ENCODE peak calls at places on chromosome 2, in ten cellular contexts. One of them, this sample, is unnamed.

GRCh38 chr2:46913471-46914381 is 1.9 kb downstream of the MCFD2 start:
- DNase-seq in colonic mucosa: peak; percentile 59
- DNase-seq in gastrocnemius medialis: no peak
- DNase-seq in H9: peak; percentile 45
- DNase-seq in lower lobe of right lung: no peak
- DNase-seq in heart left ventricle: peak; percentile 40
- DNase-seq in tibial artery: no peak
- DNase-seq in left ventricle myocardium inferior: no peak
- DNase-seq in cardiac muscle cell: peak; percentile 58
- DNase-seq in CD4-positive, alpha-beta T cell: no peak
- DNase-seq in this sample: no peak

GRCh38 chr2:219634951-219635751 is 7.7 kb downstream of the SLC4A3 start:
- DNase-seq in gastrocnemius medialis: no peak
- DNase-seq in left ventricle myocardium inferior: no peak
- DNase-seq in CD4-positive, alpha-beta T cell: no peak
- DNase-seq in lower lobe of right lung: peak; percentile 44
- DNase-seq in H9: peak; percentile 19
- DNase-seq in heart left ventricle: no peak
- DNase-seq in tibial artery: peak; percentile 13
- DNase-seq in cardiac muscle cell: no peak
- DNase-seq in colonic mucosa: no peak
- DNase-seq in this sample: no peak

GRCh38 chr2:236826727-236827126 is 257.1 kb downstream of the ACKR3 start:
- DNase-seq in colonic mucosa: no peak
- DNase-seq in heart left ventricle: no peak
- DNase-seq in tibial artery: no peak
- DNase-seq in H9: no peak
- DNase-seq in cardiac muscle cell: no peak
- DNase-seq in gastrocnemius medialis: no peak
- DNase-seq in CD4-positive, alpha-beta T cell: no peak
- DNase-seq in left ventricle myocardium inferior: no peak
- DNase-seq in lower lobe of right lung: no peak
- DNase-seq in this sample: no peak

GRCh38 chr2:13654416-13654815 is 937.7 kb downstream of the TRIB2 start:
- DNase-seq in tibial artery: no peak
- DNase-seq in heart left ventricle: no peak
- DNase-seq in H9: no peak
- DNase-seq in lower lobe of right lung: no peak
- DNase-seq in cardiac muscle cell: no peak
- DNase-seq in gastrocnemius medialis: no peak
- DNase-seq in colonic mucosa: no peak
- DNase-seq in left ventricle myocardium inferior: no peak
- DNase-seq in CD4-positive, alpha-beta T cell: no peak
- DNase-seq in this sample: no peak

GRCh38 chr2:232405943-232406510 is 617 bp upstream of the ALPG start:
- DNase-seq in gastrocnemius medialis: no peak
- DNase-seq in H9: no peak
- DNase-seq in heart left ventricle: no peak
- DNase-seq in left ventricle myocardium inferior: no peak
- DNase-seq in CD4-positive, alpha-beta T cell: no peak
- DNase-seq in lower lobe of right lung: peak; percentile 20
- DNase-seq in cardiac muscle cell: no peak
- DNase-seq in colonic mucosa: no peak
- DNase-seq in tibial artery: no peak
- DNase-seq in this sample: no peak

GRCh38 chr2:196242131-196242620 is 70.8 kb upstream of the STK17B start:
- DNase-seq in H9: no peak
- DNase-seq in heart left ventricle: no peak
- DNase-seq in left ventricle myocardium inferior: peak; percentile 20
- DNase-seq in gastrocnemius medialis: no peak
- DNase-seq in lower lobe of right lung: peak; percentile 53
- DNase-seq in tibial artery: peak; percentile 37
- DNase-seq in cardiac muscle cell: peak; percentile 25
- DNase-seq in colonic mucosa: no peak
- DNase-seq in CD4-positive, alpha-beta T cell: no peak
- DNase-seq in this sample: no peak

GRCh38 chr2:108630567-108631405 is 88.5 kb upstream of the RANBP2 start:
- DNase-seq in tibial artery: no peak
- DNase-seq in gastrocnemius medialis: no peak
- DNase-seq in CD4-positive, alpha-beta T cell: no peak
- DNase-seq in left ventricle myocardium inferior: no peak
- DNase-seq in H9: no peak
- DNase-seq in lower lobe of right lung: no peak
- DNase-seq in cardiac muscle cell: no peak
- DNase-seq in colonic mucosa: no peak
- DNase-seq in heart left ventricle: no peak
- DNase-seq in this sample: no peak

GRCh38 chr2:232321156-232321816 is 57.3 kb upstream of the ALPP start:
- DNase-seq in CD4-positive, alpha-beta T cell: peak; percentile 49
- DNase-seq in H9: peak; percentile 76
- DNase-seq in gastrocnemius medialis: no peak
- DNase-seq in left ventricle myocardium inferior: peak; percentile 1
- DNase-seq in lower lobe of right lung: peak; percentile 39
- DNase-seq in heart left ventricle: no peak
- DNase-seq in colonic mucosa: no peak
- DNase-seq in tibial artery: no peak
- DNase-seq in cardiac muscle cell: no peak
- DNase-seq in this sample: peak; percentile 6

GRCh38 chr2:154307007-154307406 is 391.5 kb upstream of the KCNJ3 start:
- DNase-seq in CD4-positive, alpha-beta T cell: no peak
- DNase-seq in gastrocnemius medialis: no peak
- DNase-seq in heart left ventricle: no peak
- DNase-seq in left ventricle myocardium inferior: no peak
- DNase-seq in cardiac muscle cell: no peak
- DNase-seq in lower lobe of right lung: no peak
- DNase-seq in H9: no peak
- DNase-seq in colonic mucosa: no peak
- DNase-seq in tibial artery: no peak
- DNase-seq in this sample: no peak

GRCh38 chr2:221025397-221025796 is 546.7 kb downstream of the EPHA4 start:
- DNase-seq in lower lobe of right lung: no peak
- DNase-seq in CD4-positive, alpha-beta T cell: no peak
- DNase-seq in cardiac muscle cell: no peak
- DNase-seq in left ventricle myocardium inferior: no peak
- DNase-seq in gastrocnemius medialis: no peak
- DNase-seq in colonic mucosa: no peak
- DNase-seq in H9: no peak
- DNase-seq in heart left ventricle: no peak
- DNase-seq in tibial artery: no peak
- DNase-seq in this sample: no peak

GRCh38 chr2:36369163-36369562 is 13.6 kb downstream of the CRIM1 start:
- DNase-seq in left ventricle myocardium inferior: no peak
- DNase-seq in H9: no peak
- DNase-seq in cardiac muscle cell: no peak
- DNase-seq in lower lobe of right lung: no peak
- DNase-seq in colonic mucosa: no peak
- DNase-seq in CD4-positive, alpha-beta T cell: no peak
- DNase-seq in gastrocnemius medialis: no peak
- DNase-seq in heart left ventricle: no peak
- DNase-seq in tibial artery: no peak
- DNase-seq in this sample: no peak
- H3K27ac ChIP-seq in left ventricle myocardium inferior: peak overlapping the region; percentile 43
- H3K27ac ChIP-seq in H9: no peak overlapping the region
- H3K27ac ChIP-seq in cardiac muscle cell: no peak overlapping the region
- H3K27ac ChIP-seq in lower lobe of right lung: no peak overlapping the region
- H3K27ac ChIP-seq in colonic mucosa: no peak overlapping the region
- H3K27ac ChIP-seq in CD4-positive, alpha-beta T cell: no peak overlapping the region
- H3K27ac ChIP-seq in gastrocnemius medialis: peak overlapping the region; percentile 97
- H3K27ac ChIP-seq in heart left ventricle: no peak overlapping the region
- H3K27ac ChIP-seq in tibial artery: peak overlapping the region; percentile 92
- H3K27ac ChIP-seq in this sample: no peak overlapping the region

DNA sequence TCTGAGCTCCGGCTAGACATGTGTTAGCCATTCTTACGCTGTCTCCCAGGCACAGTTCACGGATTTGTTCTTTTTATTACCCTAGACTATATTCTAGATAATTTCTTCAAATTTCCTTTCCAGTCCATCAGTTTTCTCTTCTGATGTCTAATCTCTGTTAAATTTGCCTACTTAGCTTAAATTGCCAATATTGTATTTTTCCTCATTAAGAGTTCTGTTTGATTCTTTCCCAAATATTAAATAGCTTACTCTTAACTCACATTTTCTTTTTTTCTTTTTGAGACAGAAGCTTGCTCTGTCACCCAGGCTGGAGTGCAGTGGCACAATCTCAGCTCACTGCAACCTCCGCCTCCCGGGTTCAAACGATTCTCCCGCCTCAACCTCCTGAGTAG is 21.2 kb downstream of the CROCC2 start:
- DNase-seq in CD4-positive, alpha-beta T cell: no peak
- DNase-seq in lower lobe of right lung: no peak
- DNase-seq in H9: no peak
- DNase-seq in left ventricle myocardium inferior: no peak
- DNase-seq in tibial artery: no peak
- DNase-seq in cardiac muscle cell: no peak
- DNase-seq in colonic mucosa: no peak
- DNase-seq in gastrocnemius medialis: no peak
- DNase-seq in heart left ventricle: no peak
- DNase-seq in this sample: no peak
- H3K27ac ChIP-seq in CD4-positive, alpha-beta T cell: no peak overlapping the region
- H3K27ac ChIP-seq in lower lobe of right lung: no peak overlapping the region
- H3K27ac ChIP-seq in H9: no peak overlapping the region
- H3K27ac ChIP-seq in left ventricle myocardium inferior: no peak overlapping the region
- H3K27ac ChIP-seq in tibial artery: no peak overlapping the region
- H3K27ac ChIP-seq in cardiac muscle cell: no peak overlapping the region
- H3K27ac ChIP-seq in colonic mucosa: no peak overlapping the region
- H3K27ac ChIP-seq in gastrocnemius medialis: no peak overlapping the region
- H3K27ac ChIP-seq in heart left ventricle: no peak overlapping the region
- H3K27ac ChIP-seq in this sample: no peak overlapping the region

DNA sequence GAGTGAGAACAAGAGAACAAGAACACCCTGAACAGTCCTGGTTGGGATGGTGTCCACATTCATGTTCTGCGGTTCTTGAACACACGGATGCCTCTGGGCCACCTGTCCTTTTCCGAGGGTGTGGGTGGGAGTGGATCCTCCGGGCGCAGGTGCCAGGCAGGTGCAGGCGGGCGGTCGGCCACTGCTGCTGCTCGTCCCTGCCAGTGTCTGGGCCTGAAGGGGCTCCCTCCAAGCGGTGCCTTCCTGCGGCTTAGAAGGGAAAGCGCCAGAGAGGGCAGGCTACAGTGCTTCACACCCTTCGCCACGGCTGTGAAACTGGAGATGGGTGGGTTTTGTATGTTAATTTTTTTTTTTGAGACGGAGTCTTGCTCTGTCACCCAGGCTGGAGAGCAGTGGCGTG is 8.0 kb upstream of the D2HGDH start:
- DNase-seq in H9: no peak
- DNase-seq in colonic mucosa: no peak
- DNase-seq in heart left ventricle: no peak
- DNase-seq in lower lobe of right lung: no peak
- DNase-seq in gastrocnemius medialis: no peak
- DNase-seq in cardiac muscle cell: no peak
- DNase-seq in CD4-positive, alpha-beta T cell: no peak
- DNase-seq in tibial artery: no peak
- DNase-seq in left ventricle myocardium inferior: no peak
- DNase-seq in this sample: no peak
- H3K27ac ChIP-seq in H9: no peak overlapping the region
- H3K27ac ChIP-seq in colonic mucosa: no peak overlapping the region
- H3K27ac ChIP-seq in heart left ventricle: no peak overlapping the region
- H3K27ac ChIP-seq in lower lobe of right lung: no peak overlapping the region
- H3K27ac ChIP-seq in gastrocnemius medialis: no peak overlapping the region
- H3K27ac ChIP-seq in cardiac muscle cell: no peak overlapping the region
- H3K27ac ChIP-seq in CD4-positive, alpha-beta T cell: no peak overlapping the region
- H3K27ac ChIP-seq in tibial artery: no peak overlapping the region
- H3K27ac ChIP-seq in left ventricle myocardium inferior: no peak overlapping the region
- H3K27ac ChIP-seq in this sample: no peak overlapping the region

GRCh38 chr2:168165418-168165817 is 82.0 kb downstream of the STK39 start:
- DNase-seq in lower lobe of right lung: no peak
- DNase-seq in colonic mucosa: no peak
- DNase-seq in gastrocnemius medialis: no peak
- DNase-seq in tibial artery: no peak
- DNase-seq in heart left ventricle: no peak
- DNase-seq in cardiac muscle cell: peak; percentile 15
- DNase-seq in left ventricle myocardium inferior: no peak
- DNase-seq in CD4-positive, alpha-beta T cell: no peak
- DNase-seq in H9: no peak
- DNase-seq in this sample: no peak
- H3K27ac ChIP-seq in lower lobe of right lung: no peak overlapping the region
- H3K27ac ChIP-seq in colonic mucosa: no peak overlapping the region
- H3K27ac ChIP-seq in gastrocnemius medialis: no peak overlapping the region
- H3K27ac ChIP-seq in tibial artery: no peak overlapping the region
- H3K27ac ChIP-seq in heart left ventricle: no peak overlapping the region
- H3K27ac ChIP-seq in cardiac muscle cell: no peak overlapping the region
- H3K27ac ChIP-seq in left ventricle myocardium inferior: peak overlapping the region; percentile 62
- H3K27ac ChIP-seq in CD4-positive, alpha-beta T cell: no peak overlapping the region
- H3K27ac ChIP-seq in H9: no peak overlapping the region
- H3K27ac ChIP-seq in this sample: no peak overlapping the region

GRCh38 chr2:224940618-224941017 is 101.7 kb downstream of the DOCK10 start:
- DNase-seq in lower lobe of right lung: no peak
- DNase-seq in left ventricle myocardium inferior: no peak
- DNase-seq in tibial artery: no peak
- DNase-seq in colonic mucosa: no peak
- DNase-seq in heart left ventricle: no peak
- DNase-seq in cardiac muscle cell: no peak
- DNase-seq in CD4-positive, alpha-beta T cell: no peak
- DNase-seq in H9: no peak
- DNase-seq in gastrocnemius medialis: no peak
- DNase-seq in this sample: no peak

GRCh38 chr2:224938670-224939309 is 103.5 kb downstream of the DOCK10 start:
- DNase-seq in H9: no peak
- DNase-seq in heart left ventricle: peak; percentile 31
- DNase-seq in CD4-positive, alpha-beta T cell: no peak
- DNase-seq in left ventricle myocardium inferior: no peak
- DNase-seq in gastrocnemius medialis: no peak
- DNase-seq in colonic mucosa: no peak
- DNase-seq in tibial artery: no peak
- DNase-seq in cardiac muscle cell: peak; percentile 61
- DNase-seq in lower lobe of right lung: no peak
- DNase-seq in this sample: no peak

GRCh38 chr2:224941958-224942357 is 100.3 kb downstream of the DOCK10 start:
- DNase-seq in cardiac muscle cell: no peak
- DNase-seq in gastrocnemius medialis: no peak
- DNase-seq in lower lobe of right lung: no peak
- DNase-seq in left ventricle myocardium inferior: no peak
- DNase-seq in H9: peak; percentile 36
- DNase-seq in CD4-positive, alpha-beta T cell: no peak
- DNase-seq in tibial artery: no peak
- DNase-seq in heart left ventricle: no peak
- DNase-seq in colonic mucosa: no peak
- DNase-seq in this sample: no peak

GRCh38 chr2:224934542-224935188 is 107.6 kb downstream of the DOCK10 start:
- DNase-seq in tibial artery: no peak
- DNase-seq in lower lobe of right lung: no peak
- DNase-seq in cardiac muscle cell: peak; percentile 46
- DNase-seq in heart left ventricle: no peak
- DNase-seq in left ventricle myocardium inferior: no peak
- DNase-seq in H9: no peak
- DNase-seq in CD4-positive, alpha-beta T cell: no peak
- DNase-seq in gastrocnemius medialis: no peak
- DNase-seq in colonic mucosa: no peak
- DNase-seq in this sample: no peak

DNA sequence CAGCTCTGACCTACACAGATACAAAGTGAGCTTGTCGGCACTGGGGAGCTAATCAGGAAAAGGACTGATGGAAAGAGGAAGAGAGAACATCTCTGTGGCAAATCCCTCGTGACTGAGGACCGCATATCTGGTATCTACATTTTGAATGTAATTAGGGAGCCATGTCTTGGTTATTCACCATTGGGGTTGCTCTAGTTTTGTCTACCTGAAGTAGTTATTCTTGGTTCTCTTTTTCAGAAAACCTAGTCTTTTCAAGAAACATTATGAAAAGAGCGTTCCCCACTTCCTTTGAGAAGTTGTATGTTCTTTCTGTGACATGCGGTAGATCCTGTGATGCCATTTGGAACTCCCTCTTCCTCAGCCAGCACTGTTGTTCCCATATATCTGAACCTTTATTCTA is 104.4 kb downstream of the DOCK10 start:
- DNase-seq in tibial artery: no peak
- DNase-seq in CD4-positive, alpha-beta T cell: no peak
- DNase-seq in left ventricle myocardium inferior: no peak
- DNase-seq in H9: no peak
- DNase-seq in heart left ventricle: no peak
- DNase-seq in gastrocnemius medialis: no peak
- DNase-seq in colonic mucosa: no peak
- DNase-seq in cardiac muscle cell: no peak
- DNase-seq in lower lobe of right lung: no peak
- DNase-seq in this sample: no peak
- H3K27ac ChIP-seq in tibial artery: peak overlapping the region; percentile 80
- H3K27ac ChIP-seq in CD4-positive, alpha-beta T cell: peak overlapping the region; percentile 14
- H3K27ac ChIP-seq in left ventricle myocardium inferior: peak overlapping the region; percentile 3
- H3K27ac ChIP-seq in H9: no peak overlapping the region
- H3K27ac ChIP-seq in heart left ventricle: no peak overlapping the region
- H3K27ac ChIP-seq in gastrocnemius medialis: no peak overlapping the region
- H3K27ac ChIP-seq in colonic mucosa: peak overlapping the region; percentile 11
- H3K27ac ChIP-seq in cardiac muscle cell: no peak overlapping the region
- H3K27ac ChIP-seq in lower lobe of right lung: peak overlapping the region; percentile 0
- H3K27ac ChIP-seq in this sample: no peak overlapping the region

This sample was measured in uterus.